ENCODE peak calls at places on chromosomes 13 and 19, in five cellular contexts. F is WTC11, V is H1, P is K562, Z is HepG2. R is an unnamed sample.

GRCh38 chr19:58563034-58563573 is 4.7 kb upstream of the UBE2M start:
- DNase-seq in F (peak; percentile 30), V (no peak), P (no peak), Z (no peak), R (no peak)

GRCh38 chr13:95588721-95589120 is 36.2 kb downstream of the CLDN10 start:
- DNase-seq in F (no peak), V (no peak), P (no peak), Z (no peak), R (no peak)

GRCh38 chr13:51804295-51805172 is 571 bp upstream of the DHRS12 start:
- DNase-seq in F (no peak), V (no peak), P (no peak), Z (no peak), R (no peak)

GRCh38 chr13:42740753-42741152 is 40.6 kb upstream of the FAM216B start:
- DNase-seq in F (no peak), V (no peak), P (peak; percentile 5), Z (no peak), R (no peak)

GRCh38 chr19:36049080-36049698 is 4.9 kb downstream of the THAP8 start:
- DNase-seq in F (no peak), V (no peak), P (no peak), Z (no peak), R (no peak)

GRCh38 chr13:100438059-100438788 is 150.4 kb downstream of the GGACT start:
- DNase-seq in F (no peak), V (no peak), P (no peak), Z (no peak), R (no peak)

GRCh38 chr19:5445667-5446066 is 9.6 kb upstream of the ZNRF4 start:
- DNase-seq in F (no peak), V (no peak), P (peak; percentile 25), Z (no peak), R (no peak)

GRCh38 chr13:39836038-39836437 is 180.6 kb downstream of the COG6 start:
- DNase-seq in F (no peak), V (no peak), P (no peak), Z (no peak), R (no peak)

GRCh38 chr19:15292140-15292539 is 40.2 kb downstream of the BRD4 start:
- DNase-seq in F (no peak), V (no peak), P (no peak), Z (no peak), R (no peak)

GRCh38 chr19:40396886-40397567 is 7.0 kb upstream of the HIPK4 start:
- DNase-seq in F (no peak), V (no peak), P (no peak), Z (no peak), R (no peak)

GRCh38 chr19:40393894-40394815 is 4.2 kb upstream of the HIPK4 start:
- DNase-seq in F (no peak), V (no peak), P (no peak), Z (no peak), R (no peak)

GRCh38 chr19:40395956-40396355 is 6.0 kb upstream of the HIPK4 start:
- DNase-seq in F (no peak), V (no peak), P (no peak), Z (no peak), R (no peak)

GRCh38 chr19:40392894-40393517 is 3.0 kb upstream of the HIPK4 start:
- DNase-seq in F (no peak), V (no peak), P (no peak), Z (peak; percentile 31), R (no peak)

GRCh38 chr19:40394816-40395210 is 4.8 kb upstream of the HIPK4 start:
- DNase-seq in F (no peak), V (no peak), P (no peak), Z (no peak), R (no peak)
- TF ChIP-seq ATF2 in F (no peak), V (no peak), P (no peak), Z (no peak), R (no peak)

GRCh38 chr13:23794267-23795161 is 94.7 kb downstream of the MIPEP start:
- DNase-seq in F (no peak), V (no peak), P (no peak), Z (no peak), R (peak; percentile 72)
- TF ChIP-seq CREB1 in F (no peak), V (no peak), P (no peak), Z (no peak), R (no peak)

GRCh38 chr19:47022140-47022536 is 2.5 kb downstream of the NPAS1 start:
- DNase-seq in F (no peak), V (no peak), P (no peak), Z (no peak), R (no peak)

GRCh38 chr19:47020992-47021496 is 1.4 kb downstream of the NPAS1 start:
- DNase-seq in F (peak; percentile 34), V (peak; percentile 71), P (peak; percentile 70), Z (no peak), R (no peak)

GRCh38 chr19:47020132-47020805 is 632 bp downstream of the NPAS1 start:
- DNase-seq in F (no peak), V (no peak), P (peak; percentile 51), Z (no peak), R (no peak)

GRCh38 chr19:47022541-47023447 is 3.2 kb downstream of the NPAS1 start:
- DNase-seq in F (no peak), V (no peak), P (no peak), Z (no peak), R (no peak)

GRCh38 chr19:47021536-47022139 is 2.0 kb downstream of the NPAS1 start:
- DNase-seq in F (peak; percentile 59), V (peak; percentile 79), P (peak; percentile 42), Z (no peak), R (no peak)
- TF ChIP-seq ATF2 in F (no peak), V (no peak), P (no peak), Z (no peak), R (no peak)

DNA sequence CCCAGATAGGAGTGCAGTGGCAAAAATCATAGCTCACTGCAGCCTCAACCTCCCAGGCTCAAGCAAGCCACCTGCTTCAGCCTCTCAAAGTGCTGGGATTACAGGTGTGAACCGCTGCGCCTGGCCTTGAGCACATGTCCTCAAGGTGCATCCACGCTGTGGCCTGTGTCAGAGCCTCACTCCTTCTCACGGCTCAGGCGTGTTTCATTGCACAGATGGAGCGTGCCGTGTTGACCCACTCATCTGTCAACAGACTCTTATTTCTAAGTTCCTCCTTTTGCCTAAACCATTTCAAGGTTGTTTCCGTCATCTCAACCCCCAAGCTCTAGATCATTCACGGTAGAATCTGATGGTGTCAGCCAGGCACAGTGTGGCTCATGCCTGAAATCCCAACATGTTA is 28.2 kb downstream of the ATP8B3 start:
- DNase-seq in F (no peak), V (no peak), P (no peak), Z (no peak), R (no peak)
- TF ChIP-seq CREB1 in F (no peak), V (no peak), P (no peak), Z (no peak), R (no peak)

DNA sequence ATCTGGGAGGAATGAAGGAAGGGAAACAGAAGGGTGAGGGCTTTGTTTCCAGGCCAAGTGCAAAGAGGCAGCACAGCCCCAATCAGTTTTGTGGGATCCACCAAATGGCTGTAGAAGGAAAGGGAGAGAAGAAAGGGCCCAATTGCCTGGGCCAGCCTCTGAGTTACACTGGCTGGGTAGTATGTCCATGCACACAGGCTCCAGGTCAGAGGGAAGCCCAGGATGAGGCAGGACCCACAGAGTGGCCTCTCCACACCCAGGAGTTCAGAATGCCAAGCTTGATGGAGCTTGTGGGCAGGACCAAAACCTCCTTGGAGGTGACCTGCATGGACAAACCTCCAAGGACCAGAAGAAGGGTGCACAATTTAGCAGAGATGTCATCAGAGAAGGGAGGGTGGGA is 178.2 kb upstream of the TSHZ3 start:
- DNase-seq in F (no peak), V (peak; percentile 13), P (no peak), Z (no peak), R (no peak)
- TF ChIP-seq ATF2 in F (no peak), V (no peak), P (no peak), Z (no peak), R (no peak)

DNA sequence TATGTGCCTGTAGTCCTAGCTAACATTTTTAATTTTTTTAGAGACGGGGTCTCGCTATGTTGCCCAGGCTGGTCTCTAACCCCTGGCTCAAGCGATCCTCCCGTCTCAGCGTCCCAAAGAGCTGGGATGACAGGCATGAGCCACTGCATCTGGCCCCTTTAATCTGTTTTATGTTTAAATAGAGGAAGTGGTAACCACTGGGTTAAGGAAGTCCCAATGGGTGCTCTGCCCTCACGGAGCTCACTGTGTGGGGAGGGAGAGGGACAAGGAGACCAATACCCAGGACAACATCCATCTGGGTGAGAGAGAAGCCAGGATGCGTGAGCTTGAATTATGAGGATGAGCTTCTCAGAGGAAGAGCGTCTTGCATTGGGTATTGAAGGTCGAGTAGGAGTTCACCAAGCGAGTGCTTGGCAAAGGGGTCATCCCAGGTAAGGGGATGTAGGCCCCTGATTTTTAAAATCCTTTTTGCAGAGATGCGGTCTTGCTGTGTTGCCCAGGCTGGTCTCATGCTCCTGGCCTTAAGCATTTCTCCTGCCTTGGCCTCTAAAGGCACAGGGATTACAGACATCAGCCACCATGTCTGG is 13.8 kb downstream of the YJU2 start:
- DNase-seq in F (no peak), V (no peak), P (peak; percentile 3), Z (no peak), R (no peak)
- TF ChIP-seq CREB1 in F (no peak), V (no peak), P (no peak), Z (no peak), R (no peak)

GRCh38 chr19:13117176-13117771 is 734 bp upstream of the TRMT1 start:
- DNase-seq in F (no peak), V (no peak), P (no peak), Z (no peak), R (no peak)

GRCh38 chr19:13119654-13120053 is 1.6 kb downstream of the NACC1 start:
- DNase-seq in F (no peak), V (peak; percentile 36), P (no peak), Z (no peak), R (no peak)

GRCh38 chr19:13117772-13118423 is at the start of gene NACC1:
- DNase-seq in F (peak; percentile 93), V (peak; percentile 87), P (peak; percentile 88), Z (peak; percentile 74), R (no peak)

GRCh38 chr19:13116282-13117175 is at the start of gene TRMT1:
- DNase-seq in F (peak; percentile 95), V (peak; percentile 97), P (peak; percentile 82), Z (peak; percentile 90), R (peak; percentile 90)

DNA sequence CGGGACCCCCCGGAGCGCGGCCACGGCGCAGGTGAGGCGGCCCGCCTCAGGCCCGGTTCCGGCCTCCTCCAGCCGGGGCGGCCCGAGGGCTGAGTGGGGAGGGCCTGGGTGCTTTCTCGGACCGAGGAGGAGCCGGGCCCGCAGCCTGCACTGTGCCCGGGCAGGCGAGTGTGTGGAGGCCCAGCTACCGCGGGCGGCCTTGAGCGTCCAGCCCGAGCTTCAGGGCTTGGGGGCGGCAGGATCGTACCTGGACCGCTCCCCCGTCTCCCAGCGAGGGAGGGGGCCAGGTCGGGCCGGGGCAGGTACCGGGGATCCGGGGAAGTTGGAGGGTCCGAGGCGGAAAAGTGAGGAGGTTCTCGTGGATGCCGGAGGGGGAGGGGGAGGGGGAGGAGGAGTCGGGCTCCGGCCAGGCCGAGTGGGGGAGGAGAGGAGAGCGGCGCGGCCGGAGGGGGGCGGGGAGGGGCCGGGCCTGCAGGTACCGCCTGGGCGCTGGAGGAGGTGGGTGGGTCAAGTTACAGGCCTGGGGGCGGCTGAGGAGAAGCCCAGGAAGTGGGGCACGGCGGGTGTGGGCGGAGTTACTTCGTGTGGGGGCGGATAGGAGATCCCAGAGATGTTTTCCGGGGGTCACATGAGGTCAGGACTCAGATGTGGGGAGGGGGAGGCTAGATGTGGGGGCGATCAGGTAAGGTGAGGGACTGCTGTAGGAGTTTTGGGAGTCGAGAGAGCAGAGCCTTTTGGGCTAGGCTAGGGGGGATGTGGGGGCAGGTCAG is 545 bp downstream of the NACC1 start:
- DNase-seq in F (peak; percentile 96), V (peak; percentile 92), P (peak; percentile 92), Z (peak; percentile 50), R (no peak)
- TF ChIP-seq ATF2 in F (no peak), V (no peak), P (no peak), Z (no peak), R (no peak)